ENCODE peak calls at places on chromosomes 12 and 14, in four cellular contexts. M, C, O and A are unnamed samples.

GRCh38 chr12:124520258-124520657 is 47.2 kb downstream of the NCOR2 start:
- DNase-seq in M (peak), C (no peak), O (no peak), A (peak)

GRCh38 chr14:24483604-24484252 is 24.3 kb downstream of the CMA1 start:
- DNase-seq in M (no peak), C (no peak), O (no peak), A (no peak)

GRCh38 chr14:32078030-32078793 is 1.1 kb downstream of the ARHGAP5 start:
- DNase-seq in M (peak), C (no peak), O (peak), A (peak)

GRCh38 chr14:53640695-53641094 is 315.9 kb downstream of the BMP4 start:
- DNase-seq in M (no peak), C (no peak), O (no peak), A (no peak)

GRCh38 chr12:116161588-116161987 is 115.9 kb downstream of the MED13L start:
- DNase-seq in M (no peak), C (no peak), O (no peak), A (peak)

GRCh38 chr14:32167907-32168306 is 33.9 kb upstream of the RNU6-7 start:
- DNase-seq in M (no peak), C (no peak), O (no peak), A (no peak)

GRCh38 chr14:51597511-51597920 is 54.2 kb upstream of the FRMD6 start:
- DNase-seq in M (no peak), C (no peak), O (no peak), A (no peak)

GRCh38 chr12:75908961-75909699 is 122.4 kb downstream of the PHLDA1 start:
- DNase-seq in M (no peak), C (no peak), O (no peak), A (peak)

GRCh38 chr12:49888461-49889151 is 15.1 kb downstream of the FAIM2 start:
- DNase-seq in M (no peak), C (no peak), O (no peak), A (no peak)

GRCh38 chr14:58107947-58108552 is 44.0 kb downstream of the ARMH4 start:
- DNase-seq in M (peak), C (no peak), O (peak), A (peak)

GRCh38 chr14:21541413-21542074 is 15.4 kb upstream of the SALL2 start:
- DNase-seq in M (no peak), C (no peak), O (no peak), A (no peak)

GRCh38 chr14:63852817-63853730 is at the start of gene SYNE2:
- DNase-seq in M (peak), C (no peak), O (peak), A (peak)

GRCh38 chr14:101217972-101218371 is 314.4 kb upstream of the RTL1 start:
- DNase-seq in M (no peak), C (no peak), O (no peak), A (no peak)

GRCh38 chr12:110176745-110177144 is 52.6 kb downstream of the IFT81 start:
- DNase-seq in M (no peak), C (no peak), O (no peak), A (no peak)

GRCh38 chr14:34227834-34228662 is 234.0 kb downstream of the SPTSSA start:
- DNase-seq in M (peak), C (no peak), O (peak), A (peak)

GRCh38 chr12:11732023-11732422 is 82.5 kb downstream of the ETV6 start:
- DNase-seq in M (no peak), C (no peak), O (no peak), A (no peak)

GRCh38 chr12:10928746-10929286 is at the start of gene PRH2:
- DNase-seq in M (no peak), C (no peak), O (no peak), A (peak)

GRCh38 chr12:48969160-48969771 is 2.3 kb downstream of the WNT10B start:
- DNase-seq in M (no peak), C (no peak), O (no peak), A (no peak)

GRCh38 chr14:100476012-100476822 is 111.0 kb downstream of the BEGAIN start:
- DNase-seq in M (peak), C (no peak), O (no peak), A (peak)

GRCh38 chr14:57182760-57183503 is 85.8 kb downstream of the EXOC5 start:
- DNase-seq in M (no peak), C (no peak), O (peak), A (peak)

GRCh38 chr12:46402451-46402850 is 29.9 kb upstream of the SLC38A2 start:
- DNase-seq in M (no peak), C (no peak), O (no peak), A (no peak)

GRCh38 chr14:75906228-75906627 is 75.6 kb downstream of the TGFB3 start:
- DNase-seq in M (no peak), C (no peak), O (no peak), A (no peak)

GRCh38 chr14:64266206-64266605 is 28.0 kb downstream of the ESR2 start:
- DNase-seq in M (no peak), C (no peak), O (no peak), A (no peak)

GRCh38 chr14:101151930-101152310 is 248.4 kb upstream of the RTL1 start:
- DNase-seq in M (no peak), C (no peak), O (no peak), A (no peak)

GRCh38 chr12:50246873-50247612 is 36.3 kb downstream of the LIMA1 start:
- DNase-seq in M (peak), C (peak), O (peak), A (peak)

GRCh38 chr12:52615208-52615868 is 3.0 kb downstream of the KRT73 start:
- DNase-seq in M (no peak), C (no peak), O (no peak), A (no peak)

GRCh38 chr14:57293851-57294837 is 25.4 kb downstream of the AP5M1 start:
- DNase-seq in M (no peak), C (no peak), O (no peak), A (no peak)

GRCh38 chr14:68949236-68949965 is 29.7 kb downstream of the ACTN1 start:
- DNase-seq in M (no peak), C (no peak), O (no peak), A (no peak)

GRCh38 chr12:31682136-31682962 is 22.9 kb downstream of the ETFBKMT start:
- DNase-seq in M (peak), C (peak), O (peak), A (peak)

GRCh38 chr12:75889214-75889613 is 142.4 kb downstream of the PHLDA1 start:
- DNase-seq in M (no peak), C (no peak), O (no peak), A (no peak)

GRCh38 chr14:49677643-49678042 is 10.4 kb downstream of the POLE2 start:
- DNase-seq in M (peak), C (no peak), O (peak), A (no peak)

GRCh38 chr12:29148958-29149690 is at the start of gene FAR2:
- DNase-seq in M (peak), C (no peak), O (peak), A (no peak)

GRCh38 chr12:11981174-11981733 is 89.5 kb upstream of the BCL2L14 start:
- DNase-seq in M (no peak), C (peak), O (no peak), A (no peak)

GRCh38 chr14:95525999-95526398 is 8.9 kb upstream of the GLRX5 start:
- DNase-seq in M (no peak), C (no peak), O (no peak), A (no peak)

GRCh38 chr14:95526483-95527391 is 8.1 kb upstream of the GLRX5 start:
- DNase-seq in M (no peak), C (no peak), O (no peak), A (peak)

GRCh38 chr14:95524706-95525512 is 8.5 kb upstream of the SYNE3 start:
- DNase-seq in M (no peak), C (no peak), O (no peak), A (peak)

GRCh38 chr14:95529242-95529641 is 5.6 kb upstream of the GLRX5 start:
- DNase-seq in M (no peak), C (no peak), O (no peak), A (no peak)

DNA sequence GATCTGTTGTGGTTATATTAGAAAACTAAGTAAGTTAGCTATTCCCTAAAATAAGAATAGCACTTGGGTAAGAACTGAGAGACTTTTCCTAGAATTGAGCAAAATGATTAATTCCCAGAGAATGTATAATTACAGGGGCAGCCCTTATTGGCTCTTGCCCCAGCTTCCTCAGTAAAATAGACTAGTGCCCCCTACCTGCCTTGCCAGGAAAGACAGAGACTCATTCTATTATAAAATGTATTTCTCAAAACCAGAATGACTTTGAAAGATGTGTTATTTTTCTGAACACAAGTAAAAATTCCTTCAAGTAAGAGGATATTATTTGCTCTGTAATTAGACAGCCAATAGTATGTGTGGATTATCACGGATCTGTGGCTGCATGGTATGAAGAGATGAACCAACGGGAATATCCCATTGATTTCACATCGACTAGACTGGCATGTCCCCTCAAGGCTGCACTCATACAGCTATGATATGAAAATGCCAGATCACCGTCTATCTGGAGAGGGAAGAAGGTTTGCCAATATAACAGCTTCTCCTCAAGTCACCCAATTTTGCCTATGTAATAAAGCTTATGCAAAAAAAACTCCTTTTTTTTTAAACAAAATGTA is 7.4 kb upstream of the GLRX5 start:
- DNase-seq in M (no peak), C (no peak), O (no peak), A (peak)
- TF ChIP-seq HDAC2 in M (no peak), C (no peak), O (no peak), A (no peak)

GRCh38 chr12:5626146-5626545 is 194.2 kb downstream of the NTF3 start:
- DNase-seq in M (no peak), C (no peak), O (no peak), A (no peak)
- TF ChIP-seq HDAC2 in M (no peak), C (no peak), O (no peak), A (no peak)

GRCh38 chr12:57151741-57152407 is 4.5 kb upstream of the LRP1-AS start:
- DNase-seq in M (no peak), C (no peak), O (no peak), A (no peak)
- TF ChIP-seq HDAC2 in M (no peak), C (no peak), O (no peak), A (no peak)

GRCh38 chr12:113133036-113133435 is 2.5 kb downstream of the RASAL1 start:
- DNase-seq in M (no peak), C (no peak), O (no peak), A (no peak)

GRCh38 chr12:113129664-113130456 is 5.7 kb downstream of the RASAL1 start:
- DNase-seq in M (no peak), C (no peak), O (no peak), A (no peak)

GRCh38 chr12:113131556-113131955 is 4.0 kb downstream of the RASAL1 start:
- DNase-seq in M (no peak), C (no peak), O (peak), A (no peak)

GRCh38 chr12:113128802-113129663 is 6.5 kb downstream of the RASAL1 start:
- DNase-seq in M (no peak), C (no peak), O (no peak), A (no peak)

GRCh38 chr12:113130457-113131135 is 5.0 kb downstream of the RASAL1 start:
- DNase-seq in M (no peak), C (no peak), O (peak), A (peak)
- TF ChIP-seq HDAC2 in M (no peak), C (no peak), O (no peak), A (no peak)

GRCh38 chr12:87511371-87511770 is 517.8 kb downstream of the C12orf50 start:
- DNase-seq in M (no peak), C (no peak), O (no peak), A (no peak)

GRCh38 chr12:87509233-87509820 is 519.9 kb downstream of the C12orf50 start:
- DNase-seq in M (peak), C (no peak), O (no peak), A (no peak)
- TF ChIP-seq HDAC2 in M (no peak), C (no peak), O (no peak), A (no peak)